ENCODE peak calls at places on chromosomes 1 and 21, in four cellular contexts. D is mucosa of descending colon, E is Calu3, T is endothelial cell of umbilical vein. V is an unnamed sample.

GRCh38 chr21:26800001-26800400 is 45.2 kb downstream of the ADAMTS1 start:
- DNase-seq in E (no peak), T (no peak), D (no peak), V (no peak)

GRCh38 chr1:109927908-109928307 is 17.3 kb downstream of the CSF1 start:
- DNase-seq in E (no peak), D (peak), T (peak), V (no peak)

GRCh38 chr1:243713470-243714186 is 136.4 kb downstream of the AKT3 start:
- DNase-seq in D (no peak), T (no peak), E (no peak), V (no peak)

GRCh38 chr1:165943198-165943597 is 115.8 kb downstream of the UCK2 start:
- DNase-seq in T (no peak), E (no peak), D (no peak), V (no peak)

GRCh38 chr1:110230381-110231199 is 20.5 kb downstream of the KCNC4 start:
- DNase-seq in D (no peak), T (no peak), E (no peak), V (no peak)

GRCh38 chr1:145702052-145702451 is 5.1 kb downstream of the PDZK1 start:
- DNase-seq in E (no peak), T (no peak), D (no peak), V (no peak)

GRCh38 chr1:27787895-27788294 is 14.9 kb downstream of the STX12 start:
- DNase-seq in D (no peak), T (peak), E (no peak), V (no peak)

GRCh38 chr1:71240656-71241055 is 159.8 kb upstream of the ZRANB2 start:
- DNase-seq in E (no peak), T (no peak), D (no peak), V (no peak)

GRCh38 chr1:25619101-25619890 is 2.7 kb downstream of the MAN1C1 start:
- DNase-seq in E (peak), D (peak), T (peak), V (no peak)

GRCh38 chr1:29392036-29392435 is 155.7 kb downstream of the PTPRU start:
- DNase-seq in D (no peak), E (no peak), T (no peak), V (no peak)

GRCh38 chr1:12433323-12434053 is 184.5 kb downstream of the DHRS3 start:
- DNase-seq in E (peak), T (peak), D (peak), V (no peak)

GRCh38 chr1:202018476-202019234 is 8.3 kb downstream of the ELF3 start:
- DNase-seq in E (peak), T (no peak), D (peak), V (no peak)

GRCh38 chr1:20634594-20635084 is 1.4 kb downstream of the PINK1 start:
- DNase-seq in E (peak), D (peak), T (no peak), V (peak)

GRCh38 chr1:111971396-111971795 is 18.1 kb downstream of the KCND3 start:
- DNase-seq in D (no peak), T (no peak), E (no peak), V (no peak)

GRCh38 chr1:74729741-74730478 is 2.9 kb downstream of the CRYZ start:
- DNase-seq in T (no peak), E (no peak), D (no peak), V (no peak)

GRCh38 chr1:98046031-98046641 is 125.3 kb upstream of the DPYD start:
- DNase-seq in D (no peak), E (peak), T (peak), V (no peak)

GRCh38 chr1:35769188-35769758 is 505 bp downstream of the CLSPN start:
- DNase-seq in E (peak), T (peak), D (peak), V (peak)

GRCh38 chr1:48718116-48718630 is 58.5 kb downstream of the BEND5 start:
- DNase-seq in T (no peak), D (no peak), E (no peak), V (no peak)

GRCh38 chr1:174497461-174497860 is 49.7 kb downstream of the GPR52 start:
- DNase-seq in D (no peak), T (no peak), E (no peak), V (no peak)

GRCh38 chr1:56094168-56094567 is 485.2 kb downstream of the PLPP3 start:
- DNase-seq in D (no peak), T (no peak), E (no peak), V (no peak)

GRCh38 chr1:56095924-56096655 is 483.3 kb downstream of the PLPP3 start:
- DNase-seq in D (no peak), T (no peak), E (no peak), V (no peak)

GRCh38 chr1:56097713-56098112 is 481.6 kb downstream of the PLPP3 start:
- DNase-seq in E (no peak), T (no peak), D (no peak), V (no peak)

GRCh38 chr1:56098956-56099355 is 480.4 kb downstream of the PLPP3 start:
- DNase-seq in T (no peak), E (no peak), D (no peak), V (no peak)

DNA sequence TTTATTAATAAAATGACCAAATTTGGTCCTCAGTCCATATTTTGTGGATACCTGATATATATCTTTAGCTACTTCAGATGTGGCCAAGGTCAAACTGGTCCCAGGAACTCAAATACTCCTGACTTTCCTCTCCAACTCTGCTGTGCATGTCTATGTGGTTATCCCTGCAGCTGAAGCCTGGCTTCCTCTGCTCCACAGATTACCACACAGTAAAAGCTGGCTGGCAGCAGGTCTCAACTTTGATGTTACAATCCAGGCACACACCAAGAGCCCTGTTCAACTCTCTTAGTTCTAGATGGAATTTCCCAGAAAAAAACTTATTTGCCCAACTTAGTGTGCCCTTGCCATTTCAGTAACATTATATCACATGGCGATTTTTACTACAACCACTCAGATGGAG is 479.6 kb downstream of the PLPP3 start:
- DNase-seq in E (no peak), T (no peak), D (no peak), V (no peak)
- TF ChIP-seq CTCF in E (no peak), T (no peak), D (no peak), V (no peak)

DNA sequence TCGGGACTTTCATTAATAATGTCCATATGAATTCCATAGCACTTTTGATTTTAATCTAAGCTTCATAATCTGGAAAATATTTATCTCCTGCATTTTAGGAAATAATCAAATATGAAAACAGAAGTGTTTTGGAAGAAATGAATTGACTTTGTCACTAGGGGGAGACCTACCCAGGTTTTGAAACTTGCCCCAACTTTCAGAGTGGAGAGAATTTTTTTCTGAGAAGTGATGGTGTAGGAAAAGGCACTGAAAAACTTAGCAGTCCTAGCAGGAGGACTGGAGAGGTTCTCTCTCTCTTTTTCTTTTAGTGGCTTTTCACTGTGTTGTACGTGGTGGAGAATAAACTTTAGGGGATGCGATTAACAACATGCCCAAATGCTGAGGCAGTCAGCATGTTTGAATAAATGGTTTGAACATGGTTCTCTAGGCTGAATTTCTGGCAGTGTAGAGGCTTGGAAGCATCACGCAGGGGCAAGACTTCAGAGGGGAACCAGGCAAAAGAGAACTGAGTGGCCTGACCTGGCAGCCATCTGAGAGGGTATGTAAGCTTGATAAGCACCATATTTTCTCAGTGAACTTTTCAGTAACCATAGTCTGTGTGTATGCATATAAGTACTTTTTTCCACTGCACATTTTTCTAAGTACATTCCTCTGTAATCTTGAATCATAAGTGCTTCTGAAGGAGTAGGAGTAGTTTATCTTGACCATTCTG is 68.3 kb upstream of the NEK7 start:
- DNase-seq in E (peak), T (peak), D (no peak), V (peak)
- TF ChIP-seq CTCF in E (peak), T (peak), D (no peak), V (peak)

GRCh38 chr1:58824753-58825389 is 41.0 kb upstream of the JUN start:
- DNase-seq in T (peak), E (peak), D (peak), V (no peak)

GRCh38 chr1:58819719-58820118 is 35.9 kb upstream of the JUN start:
- DNase-seq in E (no peak), T (peak), D (no peak), V (no peak)

GRCh38 chr1:58821309-58821708 is 37.5 kb upstream of the JUN start:
- DNase-seq in E (no peak), D (no peak), T (no peak), V (no peak)

GRCh38 chr1:58827298-58827697 is 43.5 kb upstream of the JUN start:
- DNase-seq in T (no peak), E (no peak), D (no peak), V (no peak)

GRCh38 chr1:58823481-58824010 is 39.7 kb upstream of the JUN start:
- DNase-seq in E (peak), T (peak), D (no peak), V (no peak)
- TF ChIP-seq CTCF in E (no peak), T (no peak), D (no peak), V (no peak)

DNA sequence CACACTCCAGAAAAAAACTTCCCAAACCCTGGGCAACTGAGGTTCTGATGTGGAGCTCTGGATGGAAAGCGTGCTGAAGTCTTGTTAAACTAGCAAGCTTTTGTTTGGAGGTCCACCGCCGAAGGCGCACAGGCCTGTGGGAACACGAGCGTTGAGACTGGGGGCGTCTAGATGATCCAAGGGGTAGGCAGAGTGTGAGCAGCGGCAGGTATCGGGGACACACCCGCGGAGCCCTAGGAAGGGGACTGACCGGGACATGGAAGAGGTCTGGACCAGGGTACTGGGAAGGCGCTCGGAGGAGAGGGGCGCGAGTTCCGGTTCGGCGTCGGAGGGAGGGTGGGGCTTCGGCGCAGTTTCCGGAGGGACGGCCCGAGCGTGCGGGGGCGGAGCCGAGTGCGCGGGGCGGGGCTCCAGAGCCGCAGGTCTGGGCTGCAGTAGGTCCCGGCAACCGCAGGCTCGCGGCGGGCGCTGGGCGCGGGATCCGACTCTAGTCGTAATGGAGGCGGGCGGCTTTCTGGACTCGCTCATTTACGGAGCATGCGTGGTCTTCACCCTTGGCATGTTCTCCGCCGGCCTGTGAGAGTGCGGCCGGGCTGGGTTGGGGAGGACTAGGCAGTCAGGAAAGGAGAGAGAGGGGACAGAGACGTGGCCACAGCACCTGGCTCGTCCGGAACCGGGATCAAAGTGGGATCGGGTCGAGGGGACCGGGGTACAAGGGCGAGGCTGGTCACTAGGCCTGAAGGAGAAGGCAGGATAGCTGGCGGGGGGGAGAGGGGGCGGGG is at the start of gene SLC50A1:
- DNase-seq in D (peak), T (peak), E (peak), V (peak)
- TF ChIP-seq CTCF in D (peak), T (no peak), E (peak), V (no peak)

GRCh38 chr1:176954242-176954641 is 210.3 kb downstream of the ASTN1 start:
- DNase-seq in E (no peak), T (no peak), D (no peak), V (no peak)
- TF ChIP-seq CTCF in E (peak), T (no peak), D (no peak), V (no peak)

GRCh38 chr1:59973719-59974118 is 47.1 kb upstream of the CYP2J2 start:
- DNase-seq in T (no peak), E (no peak), D (no peak), V (no peak)

GRCh38 chr1:59967141-59967697 is 40.6 kb upstream of the CYP2J2 start:
- DNase-seq in T (peak), E (no peak), D (no peak), V (no peak)

GRCh38 chr1:59967780-59968179 is 41.2 kb upstream of the CYP2J2 start:
- DNase-seq in D (no peak), E (no peak), T (no peak), V (no peak)

GRCh38 chr1:59972216-59972924 is 45.8 kb upstream of the CYP2J2 start:
- DNase-seq in D (no peak), E (no peak), T (no peak), V (no peak)

GRCh38 chr1:59971464-59971911 is 44.9 kb upstream of the CYP2J2 start:
- DNase-seq in D (peak), E (peak), T (peak), V (peak)
- TF ChIP-seq CTCF in D (peak), E (peak), T (peak), V (peak)